ENCODE peak calls at places on chromosomes 16 and 17, in nine cellular contexts. One of them, this sample, is unnamed.

GRCh38 chr16:72024862-72025382 is 16.4 kb downstream of the DHODH start:
- DNase-seq in CD8-positive, alpha-beta memory T cell: no peak
- DNase-seq in thoracic aorta: no peak
- DNase-seq in endodermal cell: no peak
- DNase-seq in coronary artery: no peak
- DNase-seq in heart right ventricle: no peak
- DNase-seq in small intestine: no peak
- DNase-seq in lung: no peak
- DNase-seq in IMR-90: peak
- DNase-seq in this sample: no peak

GRCh38 chr17:37488009-37488604 is 1.6 kb upstream of the DUSP14 start:
- DNase-seq in CD8-positive, alpha-beta memory T cell: no peak
- DNase-seq in thoracic aorta: no peak
- DNase-seq in endodermal cell: peak
- DNase-seq in coronary artery: no peak
- DNase-seq in heart right ventricle: peak
- DNase-seq in small intestine: peak
- DNase-seq in lung: peak
- DNase-seq in IMR-90: peak
- DNase-seq in this sample: no peak

GRCh38 chr16:89722392-89723278 is 1.3 kb downstream of the ZNF276 start:
- DNase-seq in CD8-positive, alpha-beta memory T cell: peak
- DNase-seq in thoracic aorta: no peak
- DNase-seq in endodermal cell: peak
- DNase-seq in coronary artery: no peak
- DNase-seq in heart right ventricle: peak
- DNase-seq in small intestine: peak
- DNase-seq in lung: peak
- DNase-seq in IMR-90: peak
- DNase-seq in this sample: peak

GRCh38 chr17:3049705-3050295 is 13.6 kb downstream of the OR1D5 start:
- DNase-seq in CD8-positive, alpha-beta memory T cell: no peak
- DNase-seq in thoracic aorta: no peak
- DNase-seq in endodermal cell: peak
- DNase-seq in coronary artery: peak
- DNase-seq in heart right ventricle: no peak
- DNase-seq in small intestine: no peak
- DNase-seq in lung: no peak
- DNase-seq in IMR-90: no peak
- DNase-seq in this sample: no peak

GRCh38 chr16:54241525-54241924 is 45.1 kb downstream of the IRX3 start:
- DNase-seq in CD8-positive, alpha-beta memory T cell: no peak
- DNase-seq in thoracic aorta: no peak
- DNase-seq in endodermal cell: no peak
- DNase-seq in coronary artery: peak
- DNase-seq in heart right ventricle: no peak
- DNase-seq in small intestine: no peak
- DNase-seq in lung: no peak
- DNase-seq in IMR-90: no peak
- DNase-seq in this sample: peak

GRCh38 chr17:50072130-50072529 is 16.2 kb downstream of the ITGA3 start:
- DNase-seq in CD8-positive, alpha-beta memory T cell: no peak
- DNase-seq in thoracic aorta: no peak
- DNase-seq in endodermal cell: no peak
- DNase-seq in coronary artery: no peak
- DNase-seq in heart right ventricle: no peak
- DNase-seq in small intestine: no peak
- DNase-seq in lung: no peak
- DNase-seq in IMR-90: no peak
- DNase-seq in this sample: no peak

GRCh38 chr16:30351586-30352419 is 3.3 kb downstream of the CD2BP2 start:
- DNase-seq in CD8-positive, alpha-beta memory T cell: no peak
- DNase-seq in thoracic aorta: peak
- DNase-seq in endodermal cell: no peak
- DNase-seq in coronary artery: no peak
- DNase-seq in heart right ventricle: peak
- DNase-seq in small intestine: no peak
- DNase-seq in lung: peak
- DNase-seq in IMR-90: peak
- DNase-seq in this sample: peak

GRCh38 chr16:7871979-7872378 is 539.3 kb downstream of the RBFOX1 start:
- DNase-seq in CD8-positive, alpha-beta memory T cell: no peak
- DNase-seq in thoracic aorta: no peak
- DNase-seq in endodermal cell: no peak
- DNase-seq in coronary artery: no peak
- DNase-seq in heart right ventricle: no peak
- DNase-seq in small intestine: no peak
- DNase-seq in lung: no peak
- DNase-seq in IMR-90: no peak
- DNase-seq in this sample: no peak

GRCh38 chr16:68380676-68381362 is 67.5 kb downstream of the SMPD3 start:
- DNase-seq in CD8-positive, alpha-beta memory T cell: peak
- DNase-seq in thoracic aorta: no peak
- DNase-seq in endodermal cell: no peak
- DNase-seq in coronary artery: no peak
- DNase-seq in heart right ventricle: no peak
- DNase-seq in small intestine: no peak
- DNase-seq in lung: no peak
- DNase-seq in IMR-90: no peak
- DNase-seq in this sample: no peak

GRCh38 chr16:69165584-69165983 is 21.4 kb upstream of the SNTB2 start:
- DNase-seq in CD8-positive, alpha-beta memory T cell: no peak
- DNase-seq in thoracic aorta: no peak
- DNase-seq in endodermal cell: no peak
- DNase-seq in coronary artery: no peak
- DNase-seq in heart right ventricle: no peak
- DNase-seq in small intestine: no peak
- DNase-seq in lung: no peak
- DNase-seq in IMR-90: no peak
- DNase-seq in this sample: no peak

GRCh38 chr17:45345554-45346254 is 28.9 kb upstream of the MAP3K14 start:
- DNase-seq in CD8-positive, alpha-beta memory T cell: no peak
- DNase-seq in thoracic aorta: no peak
- DNase-seq in endodermal cell: no peak
- DNase-seq in coronary artery: peak
- DNase-seq in heart right ventricle: peak
- DNase-seq in small intestine: peak
- DNase-seq in lung: no peak
- DNase-seq in IMR-90: peak
- DNase-seq in this sample: peak

DNA sequence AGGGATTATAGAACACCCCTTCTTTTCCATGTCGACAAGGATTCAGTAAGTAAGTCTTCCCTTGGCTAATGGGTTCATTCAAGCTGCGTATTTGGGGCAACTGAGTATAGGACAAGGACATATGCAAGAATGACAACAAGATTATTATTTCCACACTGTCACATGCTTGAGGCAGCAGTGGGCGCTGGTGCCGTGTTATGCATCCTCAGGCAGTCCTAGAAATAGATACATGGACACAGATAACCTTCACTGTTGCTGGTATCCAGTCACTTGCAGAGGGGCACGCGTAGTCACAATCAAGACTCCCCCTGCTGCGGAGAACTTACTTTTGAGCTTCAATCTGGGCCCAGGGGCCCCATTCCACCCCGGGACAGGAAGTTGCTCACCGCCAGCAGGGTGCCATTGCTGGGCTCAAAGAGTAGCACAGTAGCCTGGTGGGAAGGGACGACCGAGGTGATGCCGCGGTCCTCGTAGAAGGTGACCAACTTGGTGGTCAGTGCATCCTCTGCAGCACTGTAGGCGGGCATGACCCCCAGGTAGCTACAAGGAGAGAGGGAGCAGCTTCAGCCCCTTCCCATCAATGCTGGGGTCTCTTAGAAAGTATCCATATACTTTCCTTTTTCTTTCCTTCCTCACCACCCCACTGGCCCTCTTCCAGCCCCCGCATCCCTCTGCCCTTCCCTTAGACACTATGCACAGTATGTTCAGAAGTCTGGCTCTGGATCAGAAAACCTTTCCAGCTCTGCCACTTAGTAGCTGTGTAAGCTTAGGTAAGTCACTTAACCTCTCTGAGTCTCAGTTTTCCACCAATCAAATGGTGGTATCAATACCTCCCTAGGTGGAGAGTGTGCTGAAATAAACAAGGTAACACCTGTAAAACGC is 804 bp downstream of the CRYM start:
- DNase-seq in CD8-positive, alpha-beta memory T cell: no peak
- DNase-seq in thoracic aorta: no peak
- DNase-seq in endodermal cell: no peak
- DNase-seq in coronary artery: no peak
- DNase-seq in heart right ventricle: no peak
- DNase-seq in small intestine: no peak
- DNase-seq in lung: no peak
- DNase-seq in IMR-90: no peak
- DNase-seq in this sample: no peak
- H3K4me3 ChIP-seq in CD8-positive, alpha-beta memory T cell: peak
- H3K4me3 ChIP-seq in thoracic aorta: peak
- H3K4me3 ChIP-seq in endodermal cell: peak
- H3K4me3 ChIP-seq in coronary artery: peak
- H3K4me3 ChIP-seq in heart right ventricle: peak
- H3K4me3 ChIP-seq in small intestine: no peak
- H3K4me3 ChIP-seq in lung: no peak
- H3K4me3 ChIP-seq in IMR-90: no peak
- H3K4me3 ChIP-seq in this sample: peak

GRCh38 chr16:19913306-19913717 is 28.7 kb upstream of the GPRC5B start:
- DNase-seq in CD8-positive, alpha-beta memory T cell: no peak
- DNase-seq in thoracic aorta: no peak
- DNase-seq in endodermal cell: no peak
- DNase-seq in coronary artery: no peak
- DNase-seq in heart right ventricle: no peak
- DNase-seq in small intestine: no peak
- DNase-seq in lung: no peak
- DNase-seq in IMR-90: no peak
- DNase-seq in this sample: no peak
- H3K4me3 ChIP-seq in CD8-positive, alpha-beta memory T cell: no peak
- H3K4me3 ChIP-seq in thoracic aorta: no peak
- H3K4me3 ChIP-seq in endodermal cell: no peak
- H3K4me3 ChIP-seq in coronary artery: no peak
- H3K4me3 ChIP-seq in heart right ventricle: no peak
- H3K4me3 ChIP-seq in small intestine: no peak
- H3K4me3 ChIP-seq in lung: no peak
- H3K4me3 ChIP-seq in IMR-90: no peak
- H3K4me3 ChIP-seq in this sample: no peak

GRCh38 chr17:48625502-48626201 is 506 bp downstream of the HOXB9 start:
- DNase-seq in CD8-positive, alpha-beta memory T cell: no peak
- DNase-seq in thoracic aorta: no peak
- DNase-seq in endodermal cell: peak
- DNase-seq in coronary artery: no peak
- DNase-seq in heart right ventricle: no peak
- DNase-seq in small intestine: peak
- DNase-seq in lung: no peak
- DNase-seq in IMR-90: no peak
- DNase-seq in this sample: no peak
- H3K4me3 ChIP-seq in CD8-positive, alpha-beta memory T cell: peak
- H3K4me3 ChIP-seq in thoracic aorta: peak
- H3K4me3 ChIP-seq in endodermal cell: peak
- H3K4me3 ChIP-seq in coronary artery: peak
- H3K4me3 ChIP-seq in heart right ventricle: peak
- H3K4me3 ChIP-seq in small intestine: no peak
- H3K4me3 ChIP-seq in lung: no peak
- H3K4me3 ChIP-seq in IMR-90: peak
- H3K4me3 ChIP-seq in this sample: peak

DNA sequence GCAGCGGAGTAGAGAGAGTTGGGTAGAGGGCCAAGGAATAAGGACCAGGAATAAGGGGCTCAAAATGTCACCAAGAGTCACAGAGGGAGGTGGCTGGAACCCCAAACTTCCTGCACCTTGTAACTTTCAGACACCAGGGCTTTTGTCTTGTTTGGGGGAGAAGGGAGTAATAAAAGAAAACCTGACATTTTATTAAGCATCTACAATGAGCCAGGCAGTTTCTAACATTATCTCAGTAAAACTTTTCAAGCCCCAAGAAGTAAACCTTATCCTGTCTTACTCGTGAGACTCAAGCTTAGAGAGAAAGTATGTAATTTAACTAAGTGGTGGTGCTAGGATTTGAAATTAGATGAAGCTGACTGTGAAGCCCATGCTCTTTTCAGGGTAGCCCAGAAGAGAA is 848 bp upstream of the MTMR4 start:
- DNase-seq in CD8-positive, alpha-beta memory T cell: no peak
- DNase-seq in thoracic aorta: no peak
- DNase-seq in endodermal cell: no peak
- DNase-seq in coronary artery: no peak
- DNase-seq in heart right ventricle: no peak
- DNase-seq in small intestine: no peak
- DNase-seq in lung: no peak
- DNase-seq in IMR-90: no peak
- DNase-seq in this sample: no peak
- H3K4me3 ChIP-seq in CD8-positive, alpha-beta memory T cell: no peak
- H3K4me3 ChIP-seq in thoracic aorta: peak
- H3K4me3 ChIP-seq in endodermal cell: peak
- H3K4me3 ChIP-seq in coronary artery: peak
- H3K4me3 ChIP-seq in heart right ventricle: no peak
- H3K4me3 ChIP-seq in small intestine: no peak
- H3K4me3 ChIP-seq in lung: no peak
- H3K4me3 ChIP-seq in IMR-90: no peak
- H3K4me3 ChIP-seq in this sample: peak

GRCh38 chr16:88303890-88304819 is 78.6 kb upstream of the ZNF469 start:
- DNase-seq in CD8-positive, alpha-beta memory T cell: no peak
- DNase-seq in thoracic aorta: no peak
- DNase-seq in endodermal cell: no peak
- DNase-seq in coronary artery: peak
- DNase-seq in heart right ventricle: no peak
- DNase-seq in small intestine: no peak
- DNase-seq in lung: peak
- DNase-seq in IMR-90: peak
- DNase-seq in this sample: no peak
- H3K4me3 ChIP-seq in CD8-positive, alpha-beta memory T cell: no peak
- H3K4me3 ChIP-seq in thoracic aorta: no peak
- H3K4me3 ChIP-seq in endodermal cell: no peak
- H3K4me3 ChIP-seq in coronary artery: peak
- H3K4me3 ChIP-seq in heart right ventricle: no peak
- H3K4me3 ChIP-seq in small intestine: no peak
- H3K4me3 ChIP-seq in lung: no peak
- H3K4me3 ChIP-seq in IMR-90: no peak
- H3K4me3 ChIP-seq in this sample: no peak